ENCODE peak calls at places on chromosomes 4 and X, in four cellular contexts. N is HL-60, E is GM12878, M is K562. T is an unnamed sample.

GRCh38 chr4:47490550-47490949 is 5.5 kb downstream of the ATP10D start:
- DNase-seq in N (peak; percentile 11), E (no peak), M (no peak), T (no peak)

GRCh38 chrX:79156818-79157217 is 12.3 kb downstream of the GPR174 start:
- DNase-seq in N (no peak), E (no peak), M (no peak), T (no peak)

GRCh38 chrX:46203115-46203514 is 342.1 kb downstream of the ZNF674 start:
- DNase-seq in N (no peak), E (no peak), M (no peak), T (no peak)

GRCh38 chr4:94562285-94562684 is 110.5 kb downstream of the PDLIM5 start:
- DNase-seq in N (no peak), E (no peak), M (no peak), T (no peak)

GRCh38 chrX:30895331-30895730 is 6.3 kb upstream of the TAB3 start:
- DNase-seq in N (no peak), E (no peak), M (no peak), T (no peak)

GRCh38 chr4:11650801-11651596 is 222.3 kb upstream of the HS3ST1 start:
- DNase-seq in N (no peak), E (no peak), M (no peak), T (no peak)

GRCh38 chr4:8419222-8420041 is 21.1 kb downstream of the ACOX3 start:
- DNase-seq in N (peak; percentile 50), E (peak; percentile 37), M (no peak), T (no peak)

GRCh38 chrX:11781734-11782370 is 23.8 kb downstream of the MSL3 start:
- DNase-seq in N (no peak), E (no peak), M (no peak), T (no peak)

GRCh38 chr4:25563071-25563564 is 92.5 kb upstream of the SLC34A2 start:
- DNase-seq in N (no peak), E (no peak), M (no peak), T (no peak)

GRCh38 chr4:79247695-79248394 is 78.0 kb downstream of the NAA11 start:
- DNase-seq in N (no peak), E (no peak), M (no peak), T (no peak)

GRCh38 chrX:30590368-30590767 is 12.8 kb upstream of the TASL start:
- DNase-seq in N (no peak), E (no peak), M (no peak), T (no peak)

GRCh38 chr4:30535255-30535654 is 184.9 kb upstream of the PCDH7 start:
- DNase-seq in N (no peak), E (no peak), M (no peak), T (no peak)

GRCh38 chr4:90543419-90544170 is 416.4 kb downstream of the CCSER1 start:
- DNase-seq in N (no peak), E (no peak), M (no peak), T (no peak)

GRCh38 chrX:47530054-47530453 is 31.0 kb upstream of the ARAF start:
- DNase-seq in N (peak; percentile 24), E (no peak), M (no peak), T (no peak)

GRCh38 chr4:139767585-139767984 is 102.0 kb downstream of the MGST2 start:
- DNase-seq in N (no peak), E (no peak), M (no peak), T (no peak)

GRCh38 chr4:97910005-97910404 is 233.3 kb downstream of the STPG2 start:
- DNase-seq in N (no peak), E (no peak), M (no peak), T (no peak)

GRCh38 chr4:120843840-120844527 is 78.5 kb downstream of the PRDM5 start:
- DNase-seq in N (no peak), E (no peak), M (no peak), T (no peak)

GRCh38 chrX:86047174-86047991 is at the start of gene CHM:
- DNase-seq in N (peak; percentile 87), E (peak; percentile 63), M (peak; percentile 71), T (peak; percentile 36)

GRCh38 chrX:148732743-148733142 is 232.3 kb downstream of the AFF2 start:
- DNase-seq in N (no peak), E (no peak), M (no peak), T (no peak)

GRCh38 chr4:12965334-12965733 is 518.8 kb downstream of the RAB28 start:
- DNase-seq in N (no peak), E (no peak), M (no peak), T (no peak)

GRCh38 chr4:55363618-55364420 is 17.8 kb downstream of the SRD5A3 start:
- DNase-seq in N (no peak), E (no peak), M (no peak), T (no peak)

GRCh38 chr4:40475609-40476008 is 140.5 kb downstream of the CHRNA9 start:
- DNase-seq in N (no peak), E (no peak), M (no peak), T (no peak)

GRCh38 chr4:142406917-142407501 is 439.1 kb downstream of the INPP4B start:
- DNase-seq in N (no peak), E (no peak), M (no peak), T (no peak)

DNA sequence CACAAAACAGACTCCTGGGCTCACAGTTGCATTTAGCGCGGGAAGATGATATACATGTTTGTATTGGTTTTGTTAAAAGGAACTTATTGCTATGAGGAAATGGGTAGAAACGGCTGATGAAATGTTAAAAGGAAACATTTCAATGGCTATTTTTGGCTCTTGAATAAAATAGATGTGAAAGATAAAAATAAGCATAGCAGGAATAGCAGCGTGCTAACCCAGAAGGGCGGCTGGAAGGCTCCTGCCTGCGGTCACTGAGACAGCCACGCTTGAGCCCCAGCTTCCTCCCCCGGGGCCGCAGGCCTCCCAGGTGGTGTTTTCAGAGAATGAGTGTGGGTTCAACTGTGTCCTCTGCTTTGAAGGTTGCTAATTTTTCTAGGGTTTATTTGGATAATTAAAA is 35.0 kb upstream of the CLCN4 start:
- DNase-seq in N (peak; percentile 68), E (no peak), M (no peak), T (peak; percentile 39)
- TF ChIP-seq SPI1 in N (peak; percentile 44), E (peak; percentile 31), M (no peak), T (peak; percentile 22)

DNA sequence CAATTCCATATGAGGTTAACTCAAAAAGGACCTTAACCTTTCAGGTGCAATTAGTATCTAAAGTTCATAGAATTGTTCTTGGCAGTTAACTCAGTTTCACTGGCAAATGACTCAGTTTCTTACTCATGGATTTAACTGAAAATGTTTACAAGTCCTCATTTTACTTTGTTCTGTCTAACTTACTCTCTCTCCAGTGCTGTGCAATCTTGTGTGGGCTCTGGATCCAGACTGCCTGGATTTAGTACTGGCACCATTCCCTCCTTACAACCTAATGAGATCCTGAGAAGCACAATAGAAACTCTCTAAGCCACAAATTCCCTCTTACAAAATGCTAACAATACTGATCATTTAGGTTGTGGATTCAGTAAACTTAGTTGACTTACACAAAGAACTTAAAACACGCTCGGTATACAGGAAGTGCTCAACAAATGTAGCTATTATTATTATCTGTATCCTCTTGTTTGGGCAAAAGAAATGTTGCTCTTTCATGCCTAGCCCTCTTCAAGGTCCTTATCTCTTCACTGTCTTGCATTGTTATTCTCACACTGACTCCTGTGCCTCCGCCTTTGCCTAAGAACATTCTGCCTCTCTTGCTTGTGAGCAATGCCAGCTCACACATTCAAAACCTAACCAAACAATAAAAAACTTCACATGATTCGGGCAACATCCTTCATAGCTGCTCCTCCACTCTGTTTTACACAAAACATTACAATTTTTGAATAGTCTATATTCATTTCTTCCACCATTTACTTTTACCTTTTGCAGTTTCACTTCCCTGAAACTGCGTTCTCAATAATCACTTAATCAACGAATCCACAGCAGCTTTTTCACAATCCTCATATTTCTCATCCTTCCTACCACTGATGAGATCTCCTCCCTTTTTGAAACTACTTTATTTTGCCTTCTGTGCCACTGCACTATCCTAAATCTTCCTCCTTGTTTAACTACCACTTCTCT is 91.8 kb downstream of the PDE5A start:
- DNase-seq in N (no peak), E (no peak), M (no peak), T (no peak)
- TF ChIP-seq SPI1 in N (no peak), E (peak; percentile 55), M (no peak), T (peak; percentile 84)

GRCh38 chr4:54076673-54077072 is 12.3 kb upstream of the CHIC2 start:
- DNase-seq in N (no peak), E (no peak), M (no peak), T (no peak)

GRCh38 chr4:54082168-54082567 is 17.8 kb upstream of the CHIC2 start:
- DNase-seq in N (no peak), E (no peak), M (no peak), T (no peak)

GRCh38 chr4:54073481-54073880 is 9.1 kb upstream of the CHIC2 start:
- DNase-seq in N (no peak), E (no peak), M (no peak), T (no peak)

GRCh38 chr4:54077812-54078211 is 13.4 kb upstream of the CHIC2 start:
- DNase-seq in N (no peak), E (no peak), M (no peak), T (no peak)
- TF ChIP-seq SPI1 in N (no peak), E (no peak), M (no peak), T (no peak)

DNA sequence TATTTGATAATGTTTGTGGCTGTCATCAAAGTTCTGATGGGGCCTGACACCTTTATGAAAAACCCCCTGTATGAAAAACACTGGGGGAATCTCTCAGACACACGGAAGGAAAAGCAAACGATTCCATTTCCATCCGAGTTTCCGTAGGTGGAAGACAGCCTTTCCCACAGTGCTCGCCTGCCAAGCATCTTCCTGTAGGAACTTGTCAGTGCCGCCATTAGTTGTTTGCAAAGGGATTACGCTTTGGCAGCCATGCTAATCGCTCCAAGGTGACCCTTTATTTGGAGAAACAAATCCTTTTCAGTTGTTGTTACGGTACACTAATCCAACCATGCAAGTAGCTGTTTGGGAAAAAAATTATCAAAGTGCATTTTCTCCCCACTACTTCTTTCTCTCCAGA is 44.4 kb upstream of the STOX2 start:
- DNase-seq in N (no peak), E (no peak), M (no peak), T (no peak)
- TF ChIP-seq SPI1 in N (no peak), E (no peak), M (no peak), T (no peak)

DNA sequence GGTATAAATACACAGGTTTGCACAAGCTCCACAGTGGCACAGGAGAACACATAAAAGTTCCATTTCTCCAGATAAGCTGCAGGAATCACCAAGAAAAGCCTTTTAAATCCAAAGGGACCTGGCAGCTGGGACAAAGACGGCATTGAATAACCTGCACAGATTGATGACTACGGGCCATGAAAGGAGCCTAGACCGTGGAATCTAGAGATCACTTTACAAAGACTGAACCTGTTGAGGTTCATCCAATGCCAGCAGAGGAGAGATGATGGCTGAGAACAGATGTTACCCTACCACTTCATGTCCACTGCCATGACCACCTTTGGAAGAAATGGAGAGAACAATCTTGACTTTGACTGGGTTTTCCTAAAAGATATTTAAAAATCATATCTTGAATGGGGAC is 88.7 kb downstream of the PRSS12 start:
- DNase-seq in N (no peak), E (no peak), M (no peak), T (no peak)
- TF ChIP-seq SPI1 in N (no peak), E (no peak), M (no peak), T (no peak)

GRCh38 chr4:153535735-153536494 is 69.8 kb downstream of the TMEM131L start:
- DNase-seq in N (no peak), E (no peak), M (no peak), T (no peak)

GRCh38 chr4:153538408-153539057 is 72.4 kb downstream of the TMEM131L start:
- DNase-seq in N (no peak), E (no peak), M (no peak), T (no peak)

GRCh38 chr4:153539058-153539826 is 73.1 kb downstream of the TMEM131L start:
- DNase-seq in N (no peak), E (no peak), M (no peak), T (no peak)

GRCh38 chr4:153534792-153535629 is 68.9 kb downstream of the TMEM131L start:
- DNase-seq in N (no peak), E (no peak), M (no peak), T (no peak)

GRCh38 chr4:153537493-153537960 is 71.4 kb downstream of the TMEM131L start:
- DNase-seq in N (no peak), E (no peak), M (no peak), T (no peak)
- TF ChIP-seq SPI1 in N (no peak), E (no peak), M (no peak), T (no peak)

GRCh38 chr4:169315530-169316306 is 45.0 kb upstream of the SH3RF1 start:
- DNase-seq in N (no peak), E (no peak), M (no peak), T (no peak)
- TF ChIP-seq SPI1 in N (no peak), E (no peak), M (no peak), T (no peak)